ENCODE peak calls at places on chromosome 20, in five cellular contexts. One of them, this sample, is unnamed.

GRCh38 chr20:35662541-35662940 is 2.2 kb downstream of the CPNE1 start:
- DNase-seq in stimulated activated CD4-positive, alpha-beta T cell treated with anti-CD3 and anti-CD28 coated beads, TNF-alpha, amount 100 ng/mL, for 1 hour: no peak
- DNase-seq in RPMI8226: no peak
- DNase-seq in HL-60: no peak
- DNase-seq in NCI-H345: no peak
- DNase-seq in this sample: no peak

GRCh38 chr20:50592282-50593004 is 82.3 kb downstream of the PTPN1 start:
- DNase-seq in stimulated activated CD4-positive, alpha-beta T cell treated with anti-CD3 and anti-CD28 coated beads, TNF-alpha, amount 100 ng/mL, for 1 hour: no peak
- DNase-seq in RPMI8226: no peak
- DNase-seq in HL-60: no peak
- DNase-seq in NCI-H345: no peak
- DNase-seq in this sample: no peak

GRCh38 chr20:59153355-59153681 is 10.3 kb upstream of the ZNF831 start:
- DNase-seq in stimulated activated CD4-positive, alpha-beta T cell treated with anti-CD3 and anti-CD28 coated beads, TNF-alpha, amount 100 ng/mL, for 1 hour: no peak
- DNase-seq in RPMI8226: no peak
- DNase-seq in HL-60: no peak
- DNase-seq in NCI-H345: no peak
- DNase-seq in this sample: no peak

GRCh38 chr20:50911716-50912115 is 19.5 kb downstream of the ADNP start:
- DNase-seq in stimulated activated CD4-positive, alpha-beta T cell treated with anti-CD3 and anti-CD28 coated beads, TNF-alpha, amount 100 ng/mL, for 1 hour: no peak
- DNase-seq in RPMI8226: no peak
- DNase-seq in HL-60: no peak
- DNase-seq in NCI-H345: no peak
- DNase-seq in this sample: no peak

GRCh38 chr20:30892704-30893345 is 364.6 kb upstream of the DEFB115 start:
- DNase-seq in stimulated activated CD4-positive, alpha-beta T cell treated with anti-CD3 and anti-CD28 coated beads, TNF-alpha, amount 100 ng/mL, for 1 hour: no peak
- DNase-seq in RPMI8226: no peak
- DNase-seq in HL-60: no peak
- DNase-seq in NCI-H345: no peak
- DNase-seq in this sample: peak

GRCh38 chr20:32457476-32457986 is 99.4 kb downstream of the ASXL1 start:
- DNase-seq in stimulated activated CD4-positive, alpha-beta T cell treated with anti-CD3 and anti-CD28 coated beads, TNF-alpha, amount 100 ng/mL, for 1 hour: no peak
- DNase-seq in RPMI8226: peak
- DNase-seq in HL-60: no peak
- DNase-seq in NCI-H345: no peak
- DNase-seq in this sample: peak

GRCh38 chr20:10603971-10604864 is 69.6 kb downstream of the JAG1 start:
- DNase-seq in stimulated activated CD4-positive, alpha-beta T cell treated with anti-CD3 and anti-CD28 coated beads, TNF-alpha, amount 100 ng/mL, for 1 hour: no peak
- DNase-seq in RPMI8226: no peak
- DNase-seq in HL-60: no peak
- DNase-seq in NCI-H345: no peak
- DNase-seq in this sample: no peak

GRCh38 chr20:38217791-38218565 is 42.6 kb downstream of the KIAA1755 start:
- DNase-seq in stimulated activated CD4-positive, alpha-beta T cell treated with anti-CD3 and anti-CD28 coated beads, TNF-alpha, amount 100 ng/mL, for 1 hour: no peak
- DNase-seq in RPMI8226: no peak
- DNase-seq in HL-60: no peak
- DNase-seq in NCI-H345: no peak
- DNase-seq in this sample: peak

GRCh38 chr20:44467289-44467883 is 8.3 kb upstream of the TTPAL start:
- DNase-seq in stimulated activated CD4-positive, alpha-beta T cell treated with anti-CD3 and anti-CD28 coated beads, TNF-alpha, amount 100 ng/mL, for 1 hour: no peak
- DNase-seq in RPMI8226: no peak
- DNase-seq in HL-60: no peak
- DNase-seq in NCI-H345: no peak
- DNase-seq in this sample: no peak

GRCh38 chr20:61964675-61965605 is 100.7 kb downstream of the TAF4 start:
- DNase-seq in stimulated activated CD4-positive, alpha-beta T cell treated with anti-CD3 and anti-CD28 coated beads, TNF-alpha, amount 100 ng/mL, for 1 hour: no peak
- DNase-seq in RPMI8226: no peak
- DNase-seq in HL-60: no peak
- DNase-seq in NCI-H345: no peak
- DNase-seq in this sample: no peak

GRCh38 chr20:1894951-1895673 is at the start of gene SIRPA:
- DNase-seq in stimulated activated CD4-positive, alpha-beta T cell treated with anti-CD3 and anti-CD28 coated beads, TNF-alpha, amount 100 ng/mL, for 1 hour: no peak
- DNase-seq in RPMI8226: peak
- DNase-seq in HL-60: no peak
- DNase-seq in NCI-H345: peak
- DNase-seq in this sample: peak

GRCh38 chr20:13263451-13263850 is 42.4 kb downstream of the ISM1 start:
- DNase-seq in stimulated activated CD4-positive, alpha-beta T cell treated with anti-CD3 and anti-CD28 coated beads, TNF-alpha, amount 100 ng/mL, for 1 hour: no peak
- DNase-seq in RPMI8226: no peak
- DNase-seq in HL-60: no peak
- DNase-seq in NCI-H345: no peak
- DNase-seq in this sample: no peak

GRCh38 chr20:62953167-62953838 is 794 bp downstream of the SLC17A9 start:
- DNase-seq in stimulated activated CD4-positive, alpha-beta T cell treated with anti-CD3 and anti-CD28 coated beads, TNF-alpha, amount 100 ng/mL, for 1 hour: no peak
- DNase-seq in RPMI8226: peak
- DNase-seq in HL-60: no peak
- DNase-seq in NCI-H345: no peak
- DNase-seq in this sample: peak

GRCh38 chr20:919491-919916 is 3.4 kb upstream of the ANGPT4 start:
- DNase-seq in stimulated activated CD4-positive, alpha-beta T cell treated with anti-CD3 and anti-CD28 coated beads, TNF-alpha, amount 100 ng/mL, for 1 hour: no peak
- DNase-seq in RPMI8226: no peak
- DNase-seq in HL-60: no peak
- DNase-seq in NCI-H345: no peak
- DNase-seq in this sample: peak

GRCh38 chr20:37007898-37008649 is 56.6 kb upstream of the SAMHD1 start:
- DNase-seq in stimulated activated CD4-positive, alpha-beta T cell treated with anti-CD3 and anti-CD28 coated beads, TNF-alpha, amount 100 ng/mL, for 1 hour: no peak
- DNase-seq in RPMI8226: peak
- DNase-seq in HL-60: peak
- DNase-seq in NCI-H345: no peak
- DNase-seq in this sample: peak

GRCh38 chr20:20370087-20370575 is 2.2 kb downstream of the INSM1 start:
- DNase-seq in stimulated activated CD4-positive, alpha-beta T cell treated with anti-CD3 and anti-CD28 coated beads, TNF-alpha, amount 100 ng/mL, for 1 hour: no peak
- DNase-seq in RPMI8226: no peak
- DNase-seq in HL-60: no peak
- DNase-seq in NCI-H345: peak
- DNase-seq in this sample: no peak

GRCh38 chr20:51910202-51911050 is 108.1 kb upstream of the SALL4 start:
- DNase-seq in stimulated activated CD4-positive, alpha-beta T cell treated with anti-CD3 and anti-CD28 coated beads, TNF-alpha, amount 100 ng/mL, for 1 hour: no peak
- DNase-seq in RPMI8226: no peak
- DNase-seq in HL-60: no peak
- DNase-seq in NCI-H345: no peak
- DNase-seq in this sample: peak

GRCh38 chr20:50569864-50570836 is 60.0 kb downstream of the PTPN1 start:
- DNase-seq in stimulated activated CD4-positive, alpha-beta T cell treated with anti-CD3 and anti-CD28 coated beads, TNF-alpha, amount 100 ng/mL, for 1 hour: no peak
- DNase-seq in RPMI8226: peak
- DNase-seq in HL-60: no peak
- DNase-seq in NCI-H345: no peak
- DNase-seq in this sample: peak

GRCh38 chr20:1562622-1563021 is 5.1 kb upstream of the SIRPD start:
- DNase-seq in stimulated activated CD4-positive, alpha-beta T cell treated with anti-CD3 and anti-CD28 coated beads, TNF-alpha, amount 100 ng/mL, for 1 hour: no peak
- DNase-seq in RPMI8226: no peak
- DNase-seq in HL-60: no peak
- DNase-seq in NCI-H345: no peak
- DNase-seq in this sample: no peak

GRCh38 chr20:38883081-38883980 is 42.9 kb upstream of the FAM83D start:
- DNase-seq in stimulated activated CD4-positive, alpha-beta T cell treated with anti-CD3 and anti-CD28 coated beads, TNF-alpha, amount 100 ng/mL, for 1 hour: no peak
- DNase-seq in RPMI8226: no peak
- DNase-seq in HL-60: no peak
- DNase-seq in NCI-H345: peak
- DNase-seq in this sample: no peak

GRCh38 chr20:2604506-2604835 is 48.0 kb upstream of the NOP56 start:
- DNase-seq in stimulated activated CD4-positive, alpha-beta T cell treated with anti-CD3 and anti-CD28 coated beads, TNF-alpha, amount 100 ng/mL, for 1 hour: no peak
- DNase-seq in RPMI8226: no peak
- DNase-seq in HL-60: no peak
- DNase-seq in NCI-H345: peak
- DNase-seq in this sample: no peak

GRCh38 chr20:19699132-19699971 is 58.7 kb upstream of the RIN2 start:
- DNase-seq in stimulated activated CD4-positive, alpha-beta T cell treated with anti-CD3 and anti-CD28 coated beads, TNF-alpha, amount 100 ng/mL, for 1 hour: no peak
- DNase-seq in RPMI8226: no peak
- DNase-seq in HL-60: no peak
- DNase-seq in NCI-H345: no peak
- DNase-seq in this sample: peak

GRCh38 chr20:15288076-15288475 is 950.7 kb upstream of the FLRT3 start:
- DNase-seq in stimulated activated CD4-positive, alpha-beta T cell treated with anti-CD3 and anti-CD28 coated beads, TNF-alpha, amount 100 ng/mL, for 1 hour: no peak
- DNase-seq in RPMI8226: no peak
- DNase-seq in HL-60: no peak
- DNase-seq in NCI-H345: no peak
- DNase-seq in this sample: no peak

GRCh38 chr20:39214778-39215177 is 252.6 kb downstream of the DHX35 start:
- DNase-seq in stimulated activated CD4-positive, alpha-beta T cell treated with anti-CD3 and anti-CD28 coated beads, TNF-alpha, amount 100 ng/mL, for 1 hour: no peak
- DNase-seq in RPMI8226: no peak
- DNase-seq in HL-60: no peak
- DNase-seq in NCI-H345: no peak
- DNase-seq in this sample: peak

GRCh38 chr20:57265649-57266250 is 691 bp downstream of the BMP7 start:
- DNase-seq in stimulated activated CD4-positive, alpha-beta T cell treated with anti-CD3 and anti-CD28 coated beads, TNF-alpha, amount 100 ng/mL, for 1 hour: no peak
- DNase-seq in RPMI8226: peak
- DNase-seq in HL-60: no peak
- DNase-seq in NCI-H345: peak
- DNase-seq in this sample: peak

GRCh38 chr20:57698867-57699275 is 10.9 kb downstream of the PMEPA1 start:
- DNase-seq in stimulated activated CD4-positive, alpha-beta T cell treated with anti-CD3 and anti-CD28 coated beads, TNF-alpha, amount 100 ng/mL, for 1 hour: no peak
- DNase-seq in RPMI8226: no peak
- DNase-seq in HL-60: no peak
- DNase-seq in NCI-H345: no peak
- DNase-seq in this sample: no peak

GRCh38 chr20:3084283-3084985 is at the start of gene AVP:
- DNase-seq in stimulated activated CD4-positive, alpha-beta T cell treated with anti-CD3 and anti-CD28 coated beads, TNF-alpha, amount 100 ng/mL, for 1 hour: no peak
- DNase-seq in RPMI8226: no peak
- DNase-seq in HL-60: no peak
- DNase-seq in NCI-H345: no peak
- DNase-seq in this sample: no peak

GRCh38 chr20:62605236-62605948 is 36.9 kb upstream of the SLCO4A1 start:
- DNase-seq in stimulated activated CD4-positive, alpha-beta T cell treated with anti-CD3 and anti-CD28 coated beads, TNF-alpha, amount 100 ng/mL, for 1 hour: no peak
- DNase-seq in RPMI8226: no peak
- DNase-seq in HL-60: no peak
- DNase-seq in NCI-H345: no peak
- DNase-seq in this sample: no peak

GRCh38 chr20:1943267-1944002 is 48.2 kb downstream of the SIRPA start:
- DNase-seq in stimulated activated CD4-positive, alpha-beta T cell treated with anti-CD3 and anti-CD28 coated beads, TNF-alpha, amount 100 ng/mL, for 1 hour: no peak
- DNase-seq in RPMI8226: no peak
- DNase-seq in HL-60: no peak
- DNase-seq in NCI-H345: no peak
- DNase-seq in this sample: no peak